ENCODE peak calls at places on chromosomes 11 and 22, in seven cellular contexts. J is stimulated activated CD4-positive, alpha-beta T cell treated with anti-CD3 and anti-CD28 coated beads, Interleukin-1b, Interleukin-23, amount 100 ng/mL, for 24 hours; K is stimulated activated CD8-positive, alpha-beta memory T cell treated with anti-CD3 and anti-CD28 coated beads, Interleukin-12 subunit alpha, Interleukin-12 subunit beta, amount 100 ng/mL, for 4 hours; V is heart left ventricle; H is ELR; A is naive thymus-derived CD8-positive, alpha-beta T cell; P is activated gamma-delta T cell treated with anti-CD3 and anti-CD28 coated beads, Interleukin-2, amount 50 U/mL, for 16 hours. O is an unnamed sample.

GRCh38 chr11:33633251-33634003 is 67.2 kb downstream of the C11orf91 start:
- DNase-seq in P (no peak), J (no peak), A (no peak), V (no peak), K (no peak), H (peak), O (no peak)

GRCh38 chr11:13140028-13140870 is 131.1 kb downstream of the RASSF10 start:
- DNase-seq in A (no peak), P (no peak), H (peak), K (no peak), V (no peak), J (no peak), O (no peak)

GRCh38 chr11:71532016-71532610 is 5.0 kb downstream of the KRTAP5-7 start:
- DNase-seq in H (no peak), V (no peak), A (no peak), P (no peak), K (no peak), J (no peak), O (no peak)

GRCh38 chr22:31442768-31443489 is 43.5 kb downstream of the DRG1 start:
- DNase-seq in H (no peak), K (no peak), A (no peak), J (no peak), V (peak), P (no peak), O (no peak)

GRCh38 chr11:35623708-35624168 is 5.5 kb downstream of the FJX1 start:
- DNase-seq in P (no peak), K (no peak), J (no peak), A (no peak), V (peak), H (peak), O (no peak)

GRCh38 chr11:84865791-84866535 is 761.2 kb downstream of the DLG2 start:
- DNase-seq in K (no peak), J (no peak), H (peak), P (no peak), V (no peak), A (no peak), O (no peak)

GRCh38 chr11:34251640-34251980 is 106.2 kb downstream of the ABTB2 start:
- DNase-seq in P (no peak), H (peak), J (no peak), A (no peak), K (no peak), V (no peak), O (no peak)

GRCh38 chr11:62599909-62600308 is 1.8 kb downstream of the MTA2 start:
- DNase-seq in V (peak), K (no peak), A (no peak), H (no peak), P (no peak), J (no peak), O (no peak)

GRCh38 chr11:107587306-107587979 is 3.5 kb upstream of the ELMOD1 start:
- DNase-seq in A (no peak), K (no peak), V (no peak), J (no peak), P (no peak), H (peak), O (no peak)

GRCh38 chr11:113242767-113243397 is 71.5 kb upstream of the TTC12 start:
- DNase-seq in A (no peak), J (no peak), V (no peak), P (no peak), K (no peak), H (peak), O (no peak)

GRCh38 chr11:77144854-77145428 is 16.9 kb downstream of the MYO7A start:
- DNase-seq in A (peak), V (no peak), K (no peak), H (no peak), P (no peak), J (no peak), O (no peak)

GRCh38 chr11:27124514-27125264 is 84.1 kb downstream of the BBOX1 start:
- DNase-seq in H (peak), P (no peak), V (no peak), J (no peak), K (no peak), A (no peak), O (no peak)

O was measured in naive B cell.